ENCODE peak calls at places on chromosomes 5 and 9, in eight cellular contexts. V, Z, J, M, I, Y, H and F are unnamed samples.
A peak's percentile ranks its signal among the peaks of the same experiment; 100 is the strongest.

GRCh38 chr5:316210-317085 is 5.1 kb upstream of the AHRR start:
- DNase-seq in I (no peak), Y (peak; percentile 72), J (no peak), Z (no peak), M (no peak), V (no peak), H (no peak), F (no peak)

GRCh38 chr5:127595484-127596368 is 53.2 kb upstream of the CTXN3 start:
- DNase-seq in Y (no peak), H (no peak), J (no peak), Z (no peak), M (no peak), V (no peak), I (no peak), F (no peak)

GRCh38 chr5:134184155-134185135 is 7.7 kb upstream of the SKP1 start:
- DNase-seq in J (peak; percentile 33), M (peak; percentile 81), I (peak; percentile 48), Y (peak; percentile 91), Z (peak; percentile 56), H (peak; percentile 56), V (peak; percentile 29), F (peak; percentile 48)

GRCh38 chr5:151901611-151902010 is 23.0 kb downstream of the GLRA1 start:
- DNase-seq in J (no peak), M (no peak), V (no peak), H (no peak), Z (no peak), I (no peak), Y (no peak), F (no peak)

GRCh38 chr9:113483676-113484257 is 20.2 kb downstream of the RGS3 start:
- DNase-seq in I (no peak), H (no peak), M (no peak), Y (peak; percentile 61), J (no peak), V (no peak), Z (no peak), F (no peak)

GRCh38 chr9:22528485-22528884 is 81.9 kb downstream of the DMRTA1 start:
- DNase-seq in Y (no peak), I (peak; percentile 0), H (peak; percentile 24), J (peak; percentile 3), V (peak; percentile 8), M (peak; percentile 1), Z (no peak), F (peak; percentile 42)

GRCh38 chr9:68904454-68904853 is 109.5 kb downstream of the PRKACG start:
- DNase-seq in Y (no peak), H (no peak), J (no peak), V (no peak), I (no peak), Z (no peak), M (no peak), F (no peak)

GRCh38 chr9:97059661-97060060 is 20.7 kb upstream of the CTSV start:
- DNase-seq in H (no peak), M (no peak), I (peak; percentile 23), Y (peak; percentile 49), J (no peak), V (no peak), Z (no peak), F (no peak)

GRCh38 chr5:113330533-113331200 is 104.1 kb downstream of the TSSK1B start:
- DNase-seq in H (peak; percentile 60), Z (peak; percentile 4), V (no peak), M (peak; percentile 69), I (peak; percentile 54), Y (no peak), J (peak; percentile 39), F (peak; percentile 60)

GRCh38 chr9:110059461-110059860 is 148.5 kb downstream of the C9orf152 start:
- DNase-seq in H (no peak), Z (no peak), Y (no peak), J (no peak), I (no peak), V (no peak), M (no peak), F (no peak)

GRCh38 chr9:82538634-82539033 is 524.3 kb downstream of the RASEF start:
- DNase-seq in V (peak; percentile 55), I (no peak), J (peak; percentile 74), H (no peak), Z (no peak), M (no peak), Y (no peak), F (no peak)

GRCh38 chr9:102631559-102631958 is 363.6 kb upstream of the CYLC2 start:
- DNase-seq in Y (no peak), I (no peak), J (no peak), V (no peak), H (no peak), M (no peak), Z (no peak), F (no peak)

GRCh38 chr5:139733698-139734491 is 61.7 kb upstream of the PSD2 start:
- DNase-seq in H (no peak), Y (no peak), J (no peak), I (no peak), V (no peak), Z (peak; percentile 41), M (no peak), F (no peak)

GRCh38 chr5:171893290-171893890 is 107.8 kb downstream of the SMIM23 start:
- DNase-seq in I (no peak), Y (no peak), Z (no peak), M (peak; percentile 84), V (peak; percentile 48), J (peak; percentile 78), H (peak; percentile 81), F (peak; percentile 90)

GRCh38 chr5:142737169-142737568 is 33.0 kb upstream of the ARHGAP26 start:
- DNase-seq in Z (no peak), Y (no peak), M (no peak), V (no peak), I (no peak), H (no peak), J (no peak), F (no peak)

DNA sequence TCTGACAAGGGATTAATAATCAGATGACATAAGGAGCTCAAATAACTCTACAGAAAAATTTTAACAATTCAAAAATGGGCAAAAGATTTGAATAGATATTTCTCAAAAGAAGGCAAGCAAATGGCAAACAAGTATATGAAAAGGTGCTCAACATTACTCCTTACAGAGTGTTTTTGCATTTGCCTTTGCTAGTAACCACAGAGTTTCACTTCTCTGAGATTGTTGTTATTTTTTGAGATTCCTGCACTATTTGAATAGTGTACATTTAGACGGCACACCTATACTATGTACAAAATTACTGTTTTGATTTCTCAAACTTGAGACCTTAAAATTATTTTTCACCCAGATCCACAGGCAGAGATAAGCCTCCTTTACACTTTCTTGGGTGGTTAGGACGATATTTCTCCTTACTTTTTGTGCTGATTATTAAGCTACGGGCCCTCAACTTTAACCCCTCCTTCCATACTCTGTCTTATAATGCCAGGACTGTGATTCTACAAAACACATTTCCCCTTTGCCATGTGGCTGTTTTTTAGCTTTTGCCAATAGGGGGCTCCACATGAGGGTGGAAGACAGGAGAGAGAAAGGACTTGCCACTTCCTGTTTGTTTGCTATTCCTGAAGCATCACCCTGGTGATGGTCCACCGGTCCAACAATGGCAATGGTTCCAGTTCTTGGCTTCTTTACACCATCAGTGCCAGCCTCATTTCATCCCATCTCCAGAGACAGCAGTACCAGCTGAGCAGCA is 65.0 kb upstream of the DAP start:
- DNase-seq in M (no peak), H (no peak), Y (no peak), Z (no peak), I (no peak), J (no peak), V (no peak), F (no peak)
- TF ChIP-seq CTCF in M (no peak), H (no peak), Y (no peak), Z (no peak), I (peak; percentile 41), J (no peak), V (no peak), F (peak; percentile 4)

DNA sequence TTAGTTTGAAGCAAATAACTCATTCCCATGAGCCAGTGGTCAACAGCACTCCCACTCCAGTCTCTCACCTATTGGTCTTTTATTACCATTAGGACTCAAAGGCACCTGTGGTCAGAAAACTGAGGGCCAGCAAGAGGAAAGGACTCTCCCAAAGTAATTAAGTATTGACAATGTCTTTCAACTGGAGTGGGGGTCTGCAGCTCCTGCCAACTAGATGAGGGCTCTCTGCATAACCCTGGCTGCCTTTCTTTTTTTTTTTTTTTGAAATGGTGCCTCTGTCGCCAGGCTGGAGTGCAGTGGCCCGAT is 577 bp upstream of the CDK5RAP2 start:
- DNase-seq in Z (no peak), Y (no peak), V (no peak), J (no peak), M (no peak), I (no peak), H (no peak), F (no peak)
- H3K4me3 ChIP-seq in Z (peak overlapping the region; percentile 73), Y (no peak overlapping the region), V (no peak overlapping the region), J (peak overlapping the region; percentile 99), M (peak overlapping the region; percentile 97), I (peak overlapping the region; percentile 97), H (peak overlapping the region; percentile 15), F (no peak overlapping the region)

GRCh38 chr5:32753765-32754164 is 42.6 kb downstream of the NPR3 start:
- DNase-seq in Y (no peak), V (no peak), J (peak; percentile 7), I (no peak), M (peak; percentile 52), H (peak; percentile 51), Z (no peak), F (peak; percentile 53)
- TF ChIP-seq CTCF in Y (no peak), V (no peak), J (peak; percentile 17), I (no peak), M (peak; percentile 4), H (peak; percentile 25), Z (no peak), F (peak; percentile 29)

GRCh38 chr9:85741112-85741874 is 461 bp downstream of the AGTPBP1 start:
- DNase-seq in I (no peak), J (peak; percentile 23), H (peak; percentile 8), V (no peak), Z (peak; percentile 37), Y (peak; percentile 85), M (no peak), F (no peak)

GRCh38 chr9:85743290-85744128 is 1.8 kb upstream of the AGTPBP1 start:
- DNase-seq in M (peak; percentile 65), V (peak; percentile 85), Z (no peak), Y (no peak), I (peak; percentile 75), J (peak; percentile 98), H (peak; percentile 86), F (peak; percentile 82)

GRCh38 chr9:85742630-85742928 is 825 bp upstream of the AGTPBP1 start:
- DNase-seq in Z (no peak), V (peak; percentile 44), I (no peak), M (peak; percentile 65), J (peak; percentile 79), Y (no peak), H (peak; percentile 72), F (peak; percentile 69)

GRCh38 chr9:85740821-85741111 is 988 bp downstream of the AGTPBP1 start:
- DNase-seq in H (peak; percentile 7), I (no peak), J (no peak), M (peak; percentile 44), Z (no peak), Y (no peak), V (no peak), F (no peak)

DNA sequence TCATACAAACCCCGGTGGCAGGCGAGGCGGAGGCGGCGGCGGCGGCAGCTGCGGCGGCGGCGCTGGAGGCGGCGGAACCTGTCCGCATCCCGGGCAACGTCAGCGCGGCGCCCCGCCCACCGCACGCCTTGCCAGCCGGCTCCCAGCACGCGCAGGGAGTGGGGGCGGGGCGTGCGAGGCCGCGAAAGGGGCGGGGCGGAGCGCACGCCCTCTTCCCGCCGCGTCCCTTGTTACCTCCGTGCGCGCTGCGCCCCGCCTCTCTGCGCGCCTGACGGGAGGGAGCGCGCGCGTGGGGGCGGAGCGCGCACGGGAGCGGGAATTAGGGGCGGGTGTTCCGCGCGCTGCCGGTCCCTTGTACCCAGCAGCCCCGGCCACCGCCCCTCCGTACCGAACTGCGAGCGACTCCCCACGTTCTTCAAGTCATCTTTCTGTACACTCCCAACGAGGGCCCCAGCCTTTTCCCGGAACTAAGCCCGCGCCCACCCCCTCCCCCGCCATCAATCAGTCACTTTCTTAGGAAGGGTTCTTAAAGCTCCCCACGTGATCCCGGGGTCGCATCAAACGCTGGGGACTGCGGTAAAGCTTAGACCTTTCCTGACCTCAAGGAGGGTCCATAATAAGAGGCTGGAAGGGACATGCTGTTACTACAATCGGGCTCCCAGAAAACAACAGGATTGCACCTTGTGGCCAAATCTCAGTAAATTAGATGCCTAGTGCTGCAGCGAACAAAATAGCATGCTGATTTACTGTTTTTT is at the start of gene AGTPBP1:
- DNase-seq in M (peak; percentile 98), H (peak; percentile 87), I (peak; percentile 77), Z (peak; percentile 94), Y (peak; percentile 99), J (peak; percentile 85), V (peak; percentile 72), F (peak; percentile 88)
- H3K4me3 ChIP-seq in M (peak within 1 kb of the TSS; percentile 82), H (peak within 1 kb of the TSS; percentile 92), I (peak within 1 kb of the TSS; percentile 74), Z (peak within 1 kb of the TSS; percentile 65), Y (peak within 1 kb of the TSS; percentile 87), J (peak within 1 kb of the TSS; percentile 89), V (peak within 1 kb of the TSS; percentile 92), F (peak within 1 kb of the TSS; percentile 88)